ENCODE peak calls at places on chromosomes 16 and 17, in four cellular contexts. H is NCI-H1105, K is omental fat pad, Z is mucosa of descending colon. S is an unnamed sample.

GRCh38 chr16:1778200-1779179 is 3.9 kb downstream of the SPSB3 start:
- DNase-seq in Z (no peak), H (no peak), K (no peak), S (no peak)

GRCh38 chr17:74981979-74982662 is 5.3 kb upstream of the CDR2L start:
- DNase-seq in H (peak), Z (peak), K (no peak), S (peak)

GRCh38 chr17:75807861-75808260 is 23.3 kb downstream of the UNK start:
- DNase-seq in H (no peak), Z (no peak), K (no peak), S (no peak)

GRCh38 chr17:353213-353837 is 718 bp upstream of the RPH3AL start:
- DNase-seq in Z (peak), K (no peak), H (no peak), S (no peak)

GRCh38 chr17:57916925-57917858 is 38.0 kb downstream of the CUEDC1 start:
- DNase-seq in Z (no peak), H (no peak), K (no peak), S (peak)

GRCh38 chr16:87054154-87054553 is 263.0 kb downstream of the C16orf95 start:
- DNase-seq in K (no peak), H (no peak), Z (no peak), S (no peak)

GRCh38 chr16:67663151-67663876 is 2.6 kb downstream of the PARD6A start:
- DNase-seq in K (no peak), Z (no peak), H (no peak), S (no peak)

GRCh38 chr17:10201680-10202079 is 3.3 kb upstream of the GAS7 start:
- DNase-seq in H (no peak), Z (no peak), K (no peak), S (no peak)

GRCh38 chr16:53872248-53873221 is 168.6 kb downstream of the FTO start:
- DNase-seq in H (no peak), K (no peak), Z (no peak), S (peak)

GRCh38 chr17:17091276-17091675 is 49.0 kb downstream of the MPRIP start:
- DNase-seq in K (no peak), H (no peak), Z (no peak), S (no peak)